ENCODE peak calls at places on chromosomes 4 and X, in nine cellular contexts. F is T47D; W is iris pigment epithelial cell; P is M059J; A is CD4-positive, CD25-positive, alpha-beta regulatory T cell; Y is pulmonary artery endothelial cell; U is endodermal cell; R is T follicular helper cell; O is ecto neural progenitor cell. J is an unnamed sample.

GRCh38 chrX:123481908-123482873 is 250.7 kb downstream of the THOC2 start:
- DNase-seq in F (no peak), W (peak), P (no peak), A (no peak), Y (no peak), U (no peak), R (no peak), O (no peak), J (no peak)

GRCh38 chr4:80365928-80366327 is 30.4 kb downstream of the CFAP299 start:
- DNase-seq in F (peak), W (peak), P (peak), A (peak), Y (no peak), U (peak), R (peak), O (no peak), J (peak)

GRCh38 chrX:155216940-155217450 is 735 bp downstream of the VBP1 start:
- DNase-seq in F (no peak), W (peak), P (peak), A (no peak), Y (no peak), U (peak), R (no peak), O (no peak), J (no peak)

GRCh38 chr4:151426513-151426912 is 17.5 kb downstream of the FHIP1A start:
- DNase-seq in F (no peak), W (no peak), P (no peak), A (no peak), Y (no peak), U (no peak), R (no peak), O (no peak), J (no peak)

GRCh38 chr4:38469410-38469809 is 194.6 kb upstream of the KLF3 start:
- DNase-seq in F (no peak), W (no peak), P (no peak), A (peak), Y (no peak), U (no peak), R (no peak), O (no peak), J (no peak)

GRCh38 chr4:107243141-107243779 is 207.1 kb upstream of the DKK2 start:
- DNase-seq in F (no peak), W (no peak), P (peak), A (no peak), Y (no peak), U (no peak), R (no peak), O (no peak), J (peak)

GRCh38 chr4:2243682-2244380 is 1.9 kb upstream of the HAUS3 start:
- DNase-seq in F (no peak), W (no peak), P (peak), A (no peak), Y (no peak), U (peak), R (no peak), O (no peak), J (peak)

GRCh38 chr4:24734511-24734910 is 60.9 kb upstream of the SOD3 start:
- DNase-seq in F (no peak), W (no peak), P (no peak), A (no peak), Y (no peak), U (no peak), R (no peak), O (no peak), J (no peak)

GRCh38 chr4:177667687-177668086 is 225.4 kb upstream of the AGA start:
- DNase-seq in F (peak), W (no peak), P (peak), A (no peak), Y (no peak), U (no peak), R (no peak), O (no peak), J (peak)

GRCh38 chr4:133921280-133922195 is 280.1 kb downstream of the PABPC4L start:
- DNase-seq in F (peak), W (peak), P (peak), A (no peak), Y (no peak), U (peak), R (no peak), O (no peak), J (no peak)

GRCh38 chr4:183995489-183996049 is 90.5 kb downstream of the STOX2 start:
- DNase-seq in F (no peak), W (no peak), P (no peak), A (no peak), Y (no peak), U (no peak), R (no peak), O (no peak), J (no peak)

GRCh38 chrX:65690057-65690855 is 22.8 kb downstream of the MSN start:
- DNase-seq in F (no peak), W (peak), P (peak), A (no peak), Y (no peak), U (no peak), R (no peak), O (no peak), J (peak)

GRCh38 chr4:39539026-39539690 is 11.9 kb upstream of the UGDH start:
- DNase-seq in F (peak), W (peak), P (peak), A (no peak), Y (no peak), U (no peak), R (no peak), O (no peak), J (no peak)

GRCh38 chrX:151982217-151982616 is 7.7 kb upstream of the GABRE start:
- DNase-seq in F (no peak), W (peak), P (peak), A (no peak), Y (peak), U (no peak), R (no peak), O (no peak), J (peak)

GRCh38 chrX:50161143-50161542 is 39.7 kb downstream of the AKAP4 start:
- DNase-seq in F (no peak), W (peak), P (peak), A (no peak), Y (no peak), U (no peak), R (no peak), O (no peak), J (peak)

GRCh38 chr4:20354120-20354519 is 102.4 kb downstream of the SLIT2 start:
- DNase-seq in F (no peak), W (no peak), P (peak), A (no peak), Y (no peak), U (peak), R (no peak), O (no peak), J (peak)

GRCh38 chrX:101931104-101931493 is 728 bp downstream of the ZMAT1 start:
- DNase-seq in F (no peak), W (no peak), P (no peak), A (peak), Y (no peak), U (no peak), R (no peak), O (no peak), J (no peak)

GRCh38 chrX:139126493-139126892 is 404.0 kb upstream of the F9 start:
- DNase-seq in F (peak), W (peak), P (peak), A (peak), Y (no peak), U (peak), R (no peak), O (no peak), J (no peak)

GRCh38 chrX:132491191-132491590 is 2.4 kb upstream of the MBNL3 start:
- DNase-seq in F (peak), W (no peak), P (peak), A (peak), Y (no peak), U (no peak), R (peak), O (no peak), J (peak)

GRCh38 chrX:153445856-153446635 is at the start of gene TREX2:
- DNase-seq in F (no peak), W (no peak), P (no peak), A (no peak), Y (no peak), U (no peak), R (no peak), O (no peak), J (no peak)

GRCh38 chr4:26028133-26028792 is 114.2 kb downstream of the SMIM20 start:
- DNase-seq in F (no peak), W (no peak), P (no peak), A (no peak), Y (no peak), U (peak), R (no peak), O (peak), J (no peak)

GRCh38 chrX:48703642-48704481 is 7.3 kb downstream of the SUV39H1 start:
- DNase-seq in F (peak), W (peak), P (peak), A (no peak), Y (no peak), U (no peak), R (no peak), O (no peak), J (peak)

GRCh38 chr4:185019451-185020292 is 1.4 kb downstream of the HELT start:
- DNase-seq in F (peak), W (no peak), P (no peak), A (no peak), Y (no peak), U (peak), R (no peak), O (peak), J (no peak)

GRCh38 chrX:151679798-151680427 is 15.3 kb upstream of the PRRG3 start:
- DNase-seq in F (no peak), W (no peak), P (no peak), A (no peak), Y (no peak), U (no peak), R (no peak), O (no peak), J (no peak)

GRCh38 chrX:49053223-49054072 is 5.4 kb upstream of the CCDC120 start:
- DNase-seq in F (peak), W (peak), P (peak), A (peak), Y (no peak), U (peak), R (peak), O (peak), J (peak)

GRCh38 chr4:6773106-6773505 is 9.4 kb upstream of the KIAA0232 start:
- DNase-seq in F (peak), W (peak), P (peak), A (no peak), Y (no peak), U (no peak), R (no peak), O (no peak), J (peak)

GRCh38 chrX:139170526-139171173 is 359.9 kb upstream of the F9 start:
- DNase-seq in F (no peak), W (no peak), P (no peak), A (no peak), Y (no peak), U (no peak), R (no peak), O (no peak), J (no peak)

GRCh38 chr4:187965726-187966125 is 29.8 kb upstream of the ZFP42 start:
- DNase-seq in F (no peak), W (no peak), P (no peak), A (no peak), Y (no peak), U (no peak), R (no peak), O (no peak), J (no peak)

GRCh38 chrX:110045988-110046387 is 43.1 kb downstream of the TMEM164 start:
- DNase-seq in F (peak), W (no peak), P (no peak), A (no peak), Y (no peak), U (no peak), R (no peak), O (no peak), J (no peak)

GRCh38 chrX:47643926-47644325 is 6.4 kb downstream of the ELK1 start:
- DNase-seq in F (peak), W (peak), P (peak), A (peak), Y (no peak), U (no peak), R (no peak), O (no peak), J (peak)

GRCh38 chr4:2866891-2867290 is 23.2 kb downstream of the ADD1 start:
- DNase-seq in F (no peak), W (peak), P (peak), A (no peak), Y (no peak), U (no peak), R (no peak), O (no peak), J (peak)

GRCh38 chr4:1207157-1207470 is 34.7 kb upstream of the SPON2 start:
- DNase-seq in F (no peak), W (no peak), P (no peak), A (no peak), Y (no peak), U (no peak), R (no peak), O (no peak), J (no peak)

GRCh38 chr4:86950835-86951525 is 16.2 kb downstream of the AFF1 start:
- DNase-seq in F (no peak), W (no peak), P (no peak), A (no peak), Y (no peak), U (no peak), R (no peak), O (no peak), J (no peak)

GRCh38 chrX:53071604-53072417 is 10.4 kb upstream of the TSPYL2 start:
- DNase-seq in F (peak), W (peak), P (peak), A (peak), Y (no peak), U (peak), R (peak), O (no peak), J (peak)

GRCh38 chr4:84418032-84418709 is 80.9 kb downstream of the NKX6-1 start:
- DNase-seq in F (no peak), W (no peak), P (no peak), A (no peak), Y (no peak), U (no peak), R (no peak), O (peak), J (no peak)

GRCh38 chr4:184649971-184650855 is 675 bp downstream of the PRIMPOL start:
- DNase-seq in F (peak), W (peak), P (peak), A (no peak), Y (no peak), U (peak), R (no peak), O (peak), J (peak)

GRCh38 chr4:29277381-29277780 is 1442.8 kb upstream of the PCDH7 start:
- DNase-seq in F (no peak), W (peak), P (peak), A (no peak), Y (no peak), U (no peak), R (no peak), O (no peak), J (no peak)